ENCODE peak calls at places on chromosomes 5 and 9, in four cellular contexts. One of them, this sample, is unnamed. For H3K4me1, the result is how much of the 10 kb centered on the place peaks cover.

GRCh38 chr5:176440932-176441706 is 7.1 kb upstream of the FAF2 start:
- DNase-seq in breast epithelium: no peak
- DNase-seq in left lung: no peak
- DNase-seq in PC-9: no peak
- DNase-seq in this sample: no peak

GRCh38 chr5:53249529-53249928 is 140.0 kb upstream of the MOCS2 start:
- DNase-seq in breast epithelium: no peak
- DNase-seq in left lung: no peak
- DNase-seq in PC-9: peak
- DNase-seq in this sample: no peak

GRCh38 chr5:173230741-173231380 is 4.1 kb downstream of the NKX2-5 start:
- DNase-seq in breast epithelium: no peak
- DNase-seq in left lung: no peak
- DNase-seq in PC-9: no peak
- DNase-seq in this sample: no peak

GRCh38 chr5:137281201-137281600 is 217.9 kb downstream of the SPOCK1 start:
- DNase-seq in breast epithelium: no peak
- DNase-seq in left lung: no peak
- DNase-seq in PC-9: no peak
- DNase-seq in this sample: no peak

GRCh38 chr9:96327694-96328352 is 25.8 kb upstream of the HSD17B3 start:
- DNase-seq in breast epithelium: no peak
- DNase-seq in left lung: no peak
- DNase-seq in PC-9: peak
- DNase-seq in this sample: peak

GRCh38 chr9:97985058-97985861 is 2.1 kb downstream of the ANP32B start:
- DNase-seq in breast epithelium: peak
- DNase-seq in left lung: no peak
- DNase-seq in PC-9: no peak
- DNase-seq in this sample: peak

GRCh38 chr5:53478411-53479044 is 1.9 kb upstream of the FST start:
- DNase-seq in breast epithelium: no peak
- DNase-seq in left lung: peak
- DNase-seq in PC-9: peak
- DNase-seq in this sample: peak

GRCh38 chr5:56760723-56761122 is 54.6 kb upstream of the MAP3K1 start:
- DNase-seq in breast epithelium: no peak
- DNase-seq in left lung: no peak
- DNase-seq in PC-9: no peak
- DNase-seq in this sample: no peak

GRCh38 chr5:84748313-84748712 is 363.6 kb upstream of the EDIL3 start:
- DNase-seq in breast epithelium: no peak
- DNase-seq in left lung: no peak
- DNase-seq in PC-9: no peak
- DNase-seq in this sample: no peak

GRCh38 chr5:178117911-178118310 is 4.6 kb downstream of the N4BP3 start:
- DNase-seq in breast epithelium: no peak
- DNase-seq in left lung: no peak
- DNase-seq in PC-9: no peak
- DNase-seq in this sample: no peak

GRCh38 chr5:127518319-127518621 is 830 bp downstream of the PRRC1 start:
- DNase-seq in breast epithelium: no peak
- DNase-seq in left lung: no peak
- DNase-seq in PC-9: no peak
- DNase-seq in this sample: no peak

GRCh38 chr9:78021692-78022091 is 9.9 kb downstream of the GNAQ start:
- DNase-seq in breast epithelium: no peak
- DNase-seq in left lung: peak
- DNase-seq in PC-9: no peak
- DNase-seq in this sample: peak

GRCh38 chr9:85224729-85225128 is 517.0 kb downstream of the AGTPBP1 start:
- DNase-seq in breast epithelium: no peak
- DNase-seq in left lung: no peak
- DNase-seq in PC-9: no peak
- DNase-seq in this sample: no peak

GRCh38 chr9:2000314-2000713 is 14.8 kb upstream of the SMARCA2 start:
- DNase-seq in breast epithelium: no peak
- DNase-seq in left lung: no peak
- DNase-seq in PC-9: no peak
- DNase-seq in this sample: no peak

GRCh38 chr9:110443146-110443877 is 105.6 kb upstream of the TXNDC8 start:
- DNase-seq in breast epithelium: no peak
- DNase-seq in left lung: no peak
- DNase-seq in PC-9: peak
- DNase-seq in this sample: no peak

GRCh38 chr9:68551191-68551590 is 10.5 kb upstream of the TMEM252 start:
- DNase-seq in breast epithelium: no peak
- DNase-seq in left lung: no peak
- DNase-seq in PC-9: no peak
- DNase-seq in this sample: peak

GRCh38 chr5:170736966-170737365 is 46.6 kb upstream of the GABRP start:
- DNase-seq in breast epithelium: no peak
- DNase-seq in left lung: no peak
- DNase-seq in PC-9: no peak
- DNase-seq in this sample: no peak

GRCh38 chr5:64384761-64385160 is 121.1 kb upstream of the RGS7BP start:
- DNase-seq in breast epithelium: no peak
- DNase-seq in left lung: no peak
- DNase-seq in PC-9: peak
- DNase-seq in this sample: no peak

GRCh38 chr9:127214421-127215265 is 49.9 kb upstream of the GARNL3 start:
- DNase-seq in breast epithelium: peak
- DNase-seq in left lung: no peak
- DNase-seq in PC-9: peak
- DNase-seq in this sample: peak

GRCh38 chr9:96302021-96302420 is at the start of gene HSD17B3:
- DNase-seq in breast epithelium: no peak
- DNase-seq in left lung: no peak
- DNase-seq in PC-9: no peak
- DNase-seq in this sample: no peak

GRCh38 chr5:27208051-27208450 is 169.7 kb upstream of the CDH9 start:
- DNase-seq in breast epithelium: no peak
- DNase-seq in left lung: no peak
- DNase-seq in PC-9: no peak
- DNase-seq in this sample: no peak

GRCh38 chr5:169012471-169012870 is 288.5 kb downstream of the SLIT3 start:
- DNase-seq in breast epithelium: no peak
- DNase-seq in left lung: no peak
- DNase-seq in PC-9: no peak
- DNase-seq in this sample: no peak

GRCh38 chr5:138657360-138657759 is 82.2 kb upstream of the HSPA9 start:
- DNase-seq in breast epithelium: peak
- DNase-seq in left lung: peak
- DNase-seq in PC-9: no peak
- DNase-seq in this sample: no peak

GRCh38 chr5:173716058-173716682 is 99.7 kb upstream of the BOD1 start:
- DNase-seq in breast epithelium: no peak
- DNase-seq in left lung: no peak
- DNase-seq in PC-9: no peak
- DNase-seq in this sample: no peak

GRCh38 chr5:8019719-8020218 is 150.8 kb downstream of the MTRR start:
- DNase-seq in breast epithelium: no peak
- DNase-seq in left lung: no peak
- DNase-seq in PC-9: no peak
- DNase-seq in this sample: no peak

GRCh38 chr5:62732677-62733121 is 154.1 kb downstream of the LRRC70 start:
- DNase-seq in breast epithelium: no peak
- DNase-seq in left lung: no peak
- DNase-seq in PC-9: no peak
- DNase-seq in this sample: no peak

GRCh38 chr9:132669636-132670358 is at the start of gene DDX31:
- DNase-seq in breast epithelium: peak
- DNase-seq in left lung: peak
- DNase-seq in PC-9: peak
- DNase-seq in this sample: peak

DNA sequence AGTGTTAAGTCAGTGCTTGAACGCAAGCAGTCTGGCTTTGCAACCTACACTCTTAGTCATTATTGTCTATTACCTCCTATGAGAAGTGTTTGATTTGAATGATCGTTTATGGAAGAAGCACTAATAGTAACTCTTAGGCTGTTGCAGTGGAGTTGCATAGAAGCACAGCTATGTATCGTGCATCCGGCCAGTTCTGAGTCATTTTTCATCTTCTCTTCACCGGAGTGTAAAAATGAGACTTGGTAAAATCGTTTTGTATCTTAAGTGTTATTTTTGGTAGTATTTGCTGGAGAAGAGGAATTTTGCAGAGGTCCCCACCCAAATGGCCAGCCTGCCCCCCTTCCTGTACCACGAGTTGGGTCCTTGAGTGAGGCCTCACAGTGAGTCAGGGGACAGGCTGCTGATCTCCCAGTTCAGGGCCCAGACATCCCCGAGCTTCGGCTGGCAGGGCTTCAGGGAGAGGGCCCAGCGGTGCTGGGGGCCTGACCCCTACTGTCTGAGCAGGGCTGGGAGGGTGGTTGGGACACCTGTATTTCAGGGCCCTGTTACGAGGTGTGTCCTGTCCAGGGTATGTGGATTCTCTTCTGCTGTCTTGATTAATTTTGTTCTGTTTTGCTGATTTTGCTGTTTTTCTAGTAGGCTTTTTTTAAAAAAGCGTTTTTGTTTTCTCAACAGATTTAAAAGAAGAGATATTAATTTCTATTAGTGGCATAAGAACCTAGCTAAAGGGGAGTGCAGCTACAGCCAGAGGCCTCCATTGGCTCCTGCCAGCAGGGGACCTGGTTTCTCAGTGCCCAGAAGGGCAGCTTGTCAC is 210.7 kb downstream of the TRIO start:
- DNase-seq in breast epithelium: no peak
- DNase-seq in left lung: no peak
- DNase-seq in PC-9: no peak
- DNase-seq in this sample: no peak
- H3K4me1 ChIP-seq in breast epithelium: under half
- H3K4me1 ChIP-seq in left lung: under half
- H3K4me1 ChIP-seq in PC-9: under half
- H3K4me1 ChIP-seq in this sample: under half

DNA sequence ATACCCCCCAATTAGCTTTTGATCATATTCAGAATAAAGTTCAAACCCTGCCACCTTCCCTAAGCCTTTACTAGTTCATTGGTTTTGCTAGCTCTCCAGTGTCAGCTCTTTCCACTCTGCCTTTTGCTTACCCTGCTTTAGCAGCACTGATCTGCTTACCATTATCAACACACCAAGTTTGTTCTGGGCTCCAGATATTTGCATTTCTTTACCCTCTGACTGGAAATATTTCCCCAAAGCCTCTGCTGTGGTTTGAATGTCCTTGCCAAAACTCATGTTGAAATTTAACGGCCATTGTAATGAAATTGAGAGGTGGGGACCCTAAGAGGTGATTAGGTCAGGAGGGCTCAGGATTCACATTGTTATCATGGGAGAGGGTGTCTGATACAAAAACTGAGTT is 99.5 kb downstream of the GCNT1 start:
- DNase-seq in breast epithelium: no peak
- DNase-seq in left lung: no peak
- DNase-seq in PC-9: no peak
- DNase-seq in this sample: no peak
- H3K4me1 ChIP-seq in breast epithelium: under half
- H3K4me1 ChIP-seq in left lung: half or more
- H3K4me1 ChIP-seq in PC-9: under half
- H3K4me1 ChIP-seq in this sample: under half

DNA sequence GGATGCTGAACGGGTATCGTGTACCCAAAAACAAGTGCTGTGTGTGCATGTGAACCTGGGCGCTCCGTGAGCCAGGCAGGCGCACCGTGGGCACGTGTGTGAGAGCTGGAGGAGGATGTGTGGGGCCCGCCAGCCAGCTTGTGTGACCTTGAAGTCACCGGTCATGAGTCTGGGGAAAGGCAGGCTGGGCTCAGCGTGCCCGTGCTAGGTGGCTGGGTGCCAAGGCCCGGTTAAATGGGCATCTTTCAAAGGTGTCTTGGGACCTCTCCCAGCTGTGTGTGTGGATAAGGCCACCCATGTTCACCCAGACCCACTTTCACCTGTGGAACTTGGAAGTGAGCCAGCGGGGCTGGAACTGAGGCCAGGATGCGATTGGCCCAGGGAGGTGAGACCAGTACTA is 3.4 kb downstream of the KCNT1 start:
- DNase-seq in breast epithelium: no peak
- DNase-seq in left lung: no peak
- DNase-seq in PC-9: no peak
- DNase-seq in this sample: no peak
- H3K4me1 ChIP-seq in breast epithelium: under half
- H3K4me1 ChIP-seq in left lung: under half
- H3K4me1 ChIP-seq in PC-9: under half
- H3K4me1 ChIP-seq in this sample: under half

GRCh38 chr9:89491688-89492087 is 6.2 kb downstream of the SEMA4D start:
- DNase-seq in breast epithelium: no peak
- DNase-seq in left lung: no peak
- DNase-seq in PC-9: no peak
- DNase-seq in this sample: no peak

GRCh38 chr9:89492586-89492985 is 5.3 kb downstream of the SEMA4D start:
- DNase-seq in breast epithelium: no peak
- DNase-seq in left lung: no peak
- DNase-seq in PC-9: no peak
- DNase-seq in this sample: no peak

GRCh38 chr9:89493181-89493580 is 4.7 kb downstream of the SEMA4D start:
- DNase-seq in breast epithelium: no peak
- DNase-seq in left lung: no peak
- DNase-seq in PC-9: no peak
- DNase-seq in this sample: no peak

GRCh38 chr9:89486681-89487080 is 11.2 kb downstream of the SEMA4D start:
- DNase-seq in breast epithelium: no peak
- DNase-seq in left lung: no peak
- DNase-seq in PC-9: no peak
- DNase-seq in this sample: no peak

GRCh38 chr9:89489548-89490527 is 8.1 kb downstream of the SEMA4D start:
- DNase-seq in breast epithelium: no peak
- DNase-seq in left lung: no peak
- DNase-seq in PC-9: no peak
- DNase-seq in this sample: no peak
- H3K4me1 ChIP-seq in breast epithelium: under half
- H3K4me1 ChIP-seq in left lung: under half
- H3K4me1 ChIP-seq in PC-9: under half
- H3K4me1 ChIP-seq in this sample: under half

GRCh38 chr9:136344544-136345280 is 17.4 kb downstream of the GPSM1 start:
- DNase-seq in breast epithelium: no peak
- DNase-seq in left lung: no peak
- DNase-seq in PC-9: no peak
- DNase-seq in this sample: no peak

GRCh38 chr9:136342191-136343120 is 15.1 kb downstream of the GPSM1 start:
- DNase-seq in breast epithelium: peak
- DNase-seq in left lung: peak
- DNase-seq in PC-9: peak
- DNase-seq in this sample: peak

GRCh38 chr9:136343884-136344269 is 16.5 kb downstream of the GPSM1 start:
- DNase-seq in breast epithelium: no peak
- DNase-seq in left lung: no peak
- DNase-seq in PC-9: no peak
- DNase-seq in this sample: no peak

GRCh38 chr9:136341769-136342168 is 14.4 kb downstream of the GPSM1 start:
- DNase-seq in breast epithelium: no peak
- DNase-seq in left lung: no peak
- DNase-seq in PC-9: no peak
- DNase-seq in this sample: no peak

GRCh38 chr9:136343121-136343883 is 16.0 kb downstream of the GPSM1 start:
- DNase-seq in breast epithelium: no peak
- DNase-seq in left lung: no peak
- DNase-seq in PC-9: no peak
- DNase-seq in this sample: no peak
- H3K4me1 ChIP-seq in breast epithelium: under half
- H3K4me1 ChIP-seq in left lung: under half
- H3K4me1 ChIP-seq in PC-9: under half
- H3K4me1 ChIP-seq in this sample: under half

This sample was measured in colonic mucosa.